ENCODE peak calls at places on chromosomes 4 and X, in eight cellular contexts. P is ACHN; R is AML-193; X is fibroblast of mammary gland; L is RWPE2; O is A549; S is stimulated activated CD4-positive, alpha-beta T cell treated with anti-CD3 and anti-CD28 coated beads, Interleukin-1b, Interleukin-23, amount 100 ng/mL, for 24 hours; T is thoracic aorta. G is an unnamed sample.
A peak's percentile ranks its signal among the peaks of the same experiment; 100 is the strongest.

GRCh38 chr4:82988323-82988832 is 22.2 kb downstream of the LIN54 start:
- DNase-seq in O (no peak), T (no peak), L (no peak), R (no peak), P (no peak), X (peak; percentile 75), S (no peak), G (no peak)

GRCh38 chrX:25206761-25207160 is 191.0 kb upstream of the ARX start:
- DNase-seq in T (no peak), O (no peak), P (peak; percentile 24), R (no peak), X (no peak), S (no peak), L (no peak), G (no peak)

GRCh38 chr4:54539500-54540029 is 118.2 kb upstream of the KIT start:
- DNase-seq in S (no peak), X (peak; percentile 39), L (no peak), O (peak; percentile 30), R (no peak), P (peak; percentile 42), T (peak; percentile 8), G (no peak)

GRCh38 chrX:133412246-133412645 is 3.0 kb downstream of the GPC4 start:
- DNase-seq in S (no peak), T (no peak), O (no peak), L (no peak), X (peak; percentile 38), P (no peak), R (no peak), G (no peak)

GRCh38 chr4:39825090-39825489 is 127.2 kb downstream of the UBE2K start:
- DNase-seq in O (no peak), R (peak; percentile 13), L (no peak), X (no peak), P (peak; percentile 53), T (no peak), S (no peak), G (no peak)

GRCh38 chr4:77599378-77599777 is 6.2 kb upstream of the CXCL13 start:
- DNase-seq in O (peak; percentile 34), R (peak; percentile 23), S (no peak), X (peak; percentile 66), P (peak; percentile 53), T (no peak), L (no peak), G (no peak)

GRCh38 chrX:113512700-113513395 is 672.2 kb upstream of the AMOT start:
- DNase-seq in S (no peak), P (peak; percentile 78), R (no peak), X (peak; percentile 86), L (no peak), T (no peak), O (peak; percentile 1), G (no peak)

GRCh38 chrX:68684291-68684918 is 36.9 kb downstream of the STARD8 start:
- DNase-seq in R (peak; percentile 46), O (no peak), P (no peak), L (no peak), T (no peak), S (no peak), X (no peak), G (no peak)

GRCh38 chr4:153127773-153128494 is 76.3 kb upstream of the TRIM2 start:
- DNase-seq in S (peak; percentile 73), R (peak; percentile 77), L (no peak), O (peak; percentile 73), P (peak; percentile 68), T (peak; percentile 69), X (peak; percentile 78), G (peak; percentile 71)

GRCh38 chr4:131441004-131441688 is 1707.9 kb upstream of the PCDH10 start:
- DNase-seq in X (no peak), R (no peak), O (no peak), S (no peak), T (no peak), L (no peak), P (no peak), G (no peak)

GRCh38 chrX:134469481-134469880 is 9.5 kb downstream of the HPRT1 start:
- DNase-seq in R (peak; percentile 10), X (peak; percentile 61), O (no peak), T (no peak), L (no peak), S (no peak), P (peak; percentile 30), G (no peak)

GRCh38 chr4:24473309-24473721 is 111.0 kb downstream of the DHX15 start:
- DNase-seq in O (peak; percentile 45), R (peak; percentile 16), S (no peak), L (no peak), P (peak; percentile 42), X (peak; percentile 30), T (no peak), G (no peak)

GRCh38 chr4:126604273-126604867 is 1028.4 kb upstream of the INTU start:
- DNase-seq in P (peak; percentile 36), R (peak; percentile 35), O (peak; percentile 30), X (peak; percentile 62), L (no peak), T (no peak), S (no peak), G (no peak)

GRCh38 chr4:151530230-151530629 is 121.3 kb downstream of the FHIP1A start:
- DNase-seq in P (peak; percentile 4), X (no peak), R (no peak), S (no peak), T (no peak), O (no peak), L (no peak), G (no peak)

GRCh38 chr4:93319011-93319410 is 509.5 kb upstream of the ATOH1 start:
- DNase-seq in P (no peak), T (no peak), R (no peak), S (no peak), O (no peak), X (no peak), L (no peak), G (no peak)

GRCh38 chrX:21400408-21401121 is 26.3 kb downstream of the CNKSR2 start:
- DNase-seq in T (no peak), X (no peak), O (no peak), R (no peak), S (no peak), P (no peak), L (no peak), G (no peak)

GRCh38 chr4:99763635-99764101 is 53.0 kb upstream of the DAPP1 start:
- DNase-seq in O (peak; percentile 42), S (no peak), T (peak; percentile 60), X (peak; percentile 99), P (peak; percentile 74), R (peak; percentile 2), L (no peak), G (peak; percentile 3)